ENCODE peak calls at places on chromosomes 5 and 9, in seven cellular contexts. One of them, this sample, is unnamed.

GRCh38 chr9:133135193-133135745 is 14.2 kb upstream of the RALGDS start:
- DNase-seq in ecto neural progenitor cell: no peak
- DNase-seq in Calu3: peak; percentile 89
- DNase-seq in activated CD8-positive, alpha-beta T cell treated with anti-CD3 and anti-CD28 coated beads, Interleukin-2, amount 10 ng/mL, durations not matched to agents 7 days and 5 days: peak; percentile 51
- DNase-seq in stimulated activated CD8-positive, alpha-beta memory T cell treated with anti-CD3 and anti-CD28 coated beads, Interleukin-4, amount 100 ng/mL, for 48 hours: peak; percentile 85
- DNase-seq in stimulated activated CD4-positive, alpha-beta T cell treated with anti-CD3 and anti-CD28 coated beads, Interleukin-15, amount 100 ng/mL, for 1 hour: peak; percentile 31
- DNase-seq in AML-193: no peak
- DNase-seq in this sample: peak; percentile 90

GRCh38 chr9:132412089-132412488 is 2.1 kb downstream of the CFAP77 start:
- DNase-seq in AML-193: peak; percentile 15
- DNase-seq in stimulated activated CD4-positive, alpha-beta T cell treated with anti-CD3 and anti-CD28 coated beads, Interleukin-15, amount 100 ng/mL, for 1 hour: no peak
- DNase-seq in stimulated activated CD8-positive, alpha-beta memory T cell treated with anti-CD3 and anti-CD28 coated beads, Interleukin-4, amount 100 ng/mL, for 48 hours: peak; percentile 44
- DNase-seq in ecto neural progenitor cell: peak; percentile 79
- DNase-seq in Calu3: peak; percentile 21
- DNase-seq in activated CD8-positive, alpha-beta T cell treated with anti-CD3 and anti-CD28 coated beads, Interleukin-2, amount 10 ng/mL, durations not matched to agents 7 days and 5 days: peak; percentile 51
- DNase-seq in this sample: peak; percentile 8

GRCh38 chr5:137836997-137837396 is 30.7 kb upstream of the MYOT start:
- DNase-seq in AML-193: no peak
- DNase-seq in activated CD8-positive, alpha-beta T cell treated with anti-CD3 and anti-CD28 coated beads, Interleukin-2, amount 10 ng/mL, durations not matched to agents 7 days and 5 days: no peak
- DNase-seq in stimulated activated CD4-positive, alpha-beta T cell treated with anti-CD3 and anti-CD28 coated beads, Interleukin-15, amount 100 ng/mL, for 1 hour: no peak
- DNase-seq in stimulated activated CD8-positive, alpha-beta memory T cell treated with anti-CD3 and anti-CD28 coated beads, Interleukin-4, amount 100 ng/mL, for 48 hours: no peak
- DNase-seq in ecto neural progenitor cell: no peak
- DNase-seq in Calu3: no peak
- DNase-seq in this sample: no peak

GRCh38 chr9:119487118-119487827 is 118.0 kb upstream of the BRINP1 start:
- DNase-seq in AML-193: no peak
- DNase-seq in Calu3: no peak
- DNase-seq in activated CD8-positive, alpha-beta T cell treated with anti-CD3 and anti-CD28 coated beads, Interleukin-2, amount 10 ng/mL, durations not matched to agents 7 days and 5 days: no peak
- DNase-seq in ecto neural progenitor cell: no peak
- DNase-seq in stimulated activated CD8-positive, alpha-beta memory T cell treated with anti-CD3 and anti-CD28 coated beads, Interleukin-4, amount 100 ng/mL, for 48 hours: no peak
- DNase-seq in stimulated activated CD4-positive, alpha-beta T cell treated with anti-CD3 and anti-CD28 coated beads, Interleukin-15, amount 100 ng/mL, for 1 hour: no peak
- DNase-seq in this sample: no peak

GRCh38 chr9:96029722-96030515 is 154.4 kb downstream of the ERCC6L2 start:
- DNase-seq in Calu3: no peak
- DNase-seq in ecto neural progenitor cell: no peak
- DNase-seq in activated CD8-positive, alpha-beta T cell treated with anti-CD3 and anti-CD28 coated beads, Interleukin-2, amount 10 ng/mL, durations not matched to agents 7 days and 5 days: no peak
- DNase-seq in stimulated activated CD4-positive, alpha-beta T cell treated with anti-CD3 and anti-CD28 coated beads, Interleukin-15, amount 100 ng/mL, for 1 hour: no peak
- DNase-seq in AML-193: no peak
- DNase-seq in stimulated activated CD8-positive, alpha-beta memory T cell treated with anti-CD3 and anti-CD28 coated beads, Interleukin-4, amount 100 ng/mL, for 48 hours: no peak
- DNase-seq in this sample: no peak

GRCh38 chr9:2704504-2704903 is 12.8 kb upstream of the KCNV2 start:
- DNase-seq in stimulated activated CD4-positive, alpha-beta T cell treated with anti-CD3 and anti-CD28 coated beads, Interleukin-15, amount 100 ng/mL, for 1 hour: no peak
- DNase-seq in Calu3: no peak
- DNase-seq in ecto neural progenitor cell: no peak
- DNase-seq in stimulated activated CD8-positive, alpha-beta memory T cell treated with anti-CD3 and anti-CD28 coated beads, Interleukin-4, amount 100 ng/mL, for 48 hours: no peak
- DNase-seq in AML-193: peak; percentile 92
- DNase-seq in activated CD8-positive, alpha-beta T cell treated with anti-CD3 and anti-CD28 coated beads, Interleukin-2, amount 10 ng/mL, durations not matched to agents 7 days and 5 days: no peak
- DNase-seq in this sample: no peak

GRCh38 chr5:114830114-114830513 is 339.6 kb downstream of the TRIM36 start:
- DNase-seq in ecto neural progenitor cell: peak; percentile 50
- DNase-seq in stimulated activated CD8-positive, alpha-beta memory T cell treated with anti-CD3 and anti-CD28 coated beads, Interleukin-4, amount 100 ng/mL, for 48 hours: no peak
- DNase-seq in AML-193: no peak
- DNase-seq in Calu3: no peak
- DNase-seq in activated CD8-positive, alpha-beta T cell treated with anti-CD3 and anti-CD28 coated beads, Interleukin-2, amount 10 ng/mL, durations not matched to agents 7 days and 5 days: no peak
- DNase-seq in stimulated activated CD4-positive, alpha-beta T cell treated with anti-CD3 and anti-CD28 coated beads, Interleukin-15, amount 100 ng/mL, for 1 hour: no peak
- DNase-seq in this sample: no peak

GRCh38 chr5:154375331-154376008 is 70.3 kb upstream of the SAP30L start:
- DNase-seq in stimulated activated CD8-positive, alpha-beta memory T cell treated with anti-CD3 and anti-CD28 coated beads, Interleukin-4, amount 100 ng/mL, for 48 hours: no peak
- DNase-seq in stimulated activated CD4-positive, alpha-beta T cell treated with anti-CD3 and anti-CD28 coated beads, Interleukin-15, amount 100 ng/mL, for 1 hour: no peak
- DNase-seq in Calu3: no peak
- DNase-seq in activated CD8-positive, alpha-beta T cell treated with anti-CD3 and anti-CD28 coated beads, Interleukin-2, amount 10 ng/mL, durations not matched to agents 7 days and 5 days: no peak
- DNase-seq in ecto neural progenitor cell: no peak
- DNase-seq in AML-193: no peak
- DNase-seq in this sample: no peak

GRCh38 chr9:93132287-93132927 is 1.6 kb downstream of the NINJ1 start:
- DNase-seq in activated CD8-positive, alpha-beta T cell treated with anti-CD3 and anti-CD28 coated beads, Interleukin-2, amount 10 ng/mL, durations not matched to agents 7 days and 5 days: no peak
- DNase-seq in AML-193: no peak
- DNase-seq in ecto neural progenitor cell: peak; percentile 42
- DNase-seq in stimulated activated CD4-positive, alpha-beta T cell treated with anti-CD3 and anti-CD28 coated beads, Interleukin-15, amount 100 ng/mL, for 1 hour: no peak
- DNase-seq in stimulated activated CD8-positive, alpha-beta memory T cell treated with anti-CD3 and anti-CD28 coated beads, Interleukin-4, amount 100 ng/mL, for 48 hours: no peak
- DNase-seq in Calu3: no peak
- DNase-seq in this sample: no peak

GRCh38 chr5:79774171-79774854 is 84.7 kb downstream of the CMYA5 start:
- DNase-seq in Calu3: peak; percentile 75
- DNase-seq in stimulated activated CD4-positive, alpha-beta T cell treated with anti-CD3 and anti-CD28 coated beads, Interleukin-15, amount 100 ng/mL, for 1 hour: no peak
- DNase-seq in AML-193: no peak
- DNase-seq in stimulated activated CD8-positive, alpha-beta memory T cell treated with anti-CD3 and anti-CD28 coated beads, Interleukin-4, amount 100 ng/mL, for 48 hours: no peak
- DNase-seq in activated CD8-positive, alpha-beta T cell treated with anti-CD3 and anti-CD28 coated beads, Interleukin-2, amount 10 ng/mL, durations not matched to agents 7 days and 5 days: peak; percentile 44
- DNase-seq in ecto neural progenitor cell: peak; percentile 66
- DNase-seq in this sample: peak; percentile 41

GRCh38 chr5:123035950-123036390 is 555 bp downstream of the PPIC start:
- DNase-seq in stimulated activated CD4-positive, alpha-beta T cell treated with anti-CD3 and anti-CD28 coated beads, Interleukin-15, amount 100 ng/mL, for 1 hour: no peak
- DNase-seq in AML-193: no peak
- DNase-seq in ecto neural progenitor cell: peak; percentile 79
- DNase-seq in stimulated activated CD8-positive, alpha-beta memory T cell treated with anti-CD3 and anti-CD28 coated beads, Interleukin-4, amount 100 ng/mL, for 48 hours: peak; percentile 25
- DNase-seq in Calu3: peak; percentile 57
- DNase-seq in activated CD8-positive, alpha-beta T cell treated with anti-CD3 and anti-CD28 coated beads, Interleukin-2, amount 10 ng/mL, durations not matched to agents 7 days and 5 days: no peak
- DNase-seq in this sample: peak; percentile 2

GRCh38 chr9:77464591-77465125 is 183.5 kb downstream of the GNA14 start:
- DNase-seq in activated CD8-positive, alpha-beta T cell treated with anti-CD3 and anti-CD28 coated beads, Interleukin-2, amount 10 ng/mL, durations not matched to agents 7 days and 5 days: no peak
- DNase-seq in ecto neural progenitor cell: no peak
- DNase-seq in stimulated activated CD8-positive, alpha-beta memory T cell treated with anti-CD3 and anti-CD28 coated beads, Interleukin-4, amount 100 ng/mL, for 48 hours: no peak
- DNase-seq in Calu3: no peak
- DNase-seq in AML-193: no peak
- DNase-seq in stimulated activated CD4-positive, alpha-beta T cell treated with anti-CD3 and anti-CD28 coated beads, Interleukin-15, amount 100 ng/mL, for 1 hour: no peak
- DNase-seq in this sample: no peak

GRCh38 chr9:80175286-80175906 is 603.6 kb downstream of the TLE4 start:
- DNase-seq in stimulated activated CD4-positive, alpha-beta T cell treated with anti-CD3 and anti-CD28 coated beads, Interleukin-15, amount 100 ng/mL, for 1 hour: no peak
- DNase-seq in ecto neural progenitor cell: no peak
- DNase-seq in AML-193: peak; percentile 10
- DNase-seq in stimulated activated CD8-positive, alpha-beta memory T cell treated with anti-CD3 and anti-CD28 coated beads, Interleukin-4, amount 100 ng/mL, for 48 hours: peak; percentile 27
- DNase-seq in activated CD8-positive, alpha-beta T cell treated with anti-CD3 and anti-CD28 coated beads, Interleukin-2, amount 10 ng/mL, durations not matched to agents 7 days and 5 days: peak; percentile 33
- DNase-seq in Calu3: peak; percentile 14
- DNase-seq in this sample: peak; percentile 7

GRCh38 chr9:137280478-137281344 is 3.2 kb downstream of the TOR4A start:
- DNase-seq in activated CD8-positive, alpha-beta T cell treated with anti-CD3 and anti-CD28 coated beads, Interleukin-2, amount 10 ng/mL, durations not matched to agents 7 days and 5 days: no peak
- DNase-seq in stimulated activated CD4-positive, alpha-beta T cell treated with anti-CD3 and anti-CD28 coated beads, Interleukin-15, amount 100 ng/mL, for 1 hour: no peak
- DNase-seq in Calu3: no peak
- DNase-seq in AML-193: no peak
- DNase-seq in stimulated activated CD8-positive, alpha-beta memory T cell treated with anti-CD3 and anti-CD28 coated beads, Interleukin-4, amount 100 ng/mL, for 48 hours: no peak
- DNase-seq in ecto neural progenitor cell: peak; percentile 78
- DNase-seq in this sample: no peak

GRCh38 chr5:33997331-33997983 is 10.4 kb downstream of the AMACR start:
- DNase-seq in activated CD8-positive, alpha-beta T cell treated with anti-CD3 and anti-CD28 coated beads, Interleukin-2, amount 10 ng/mL, durations not matched to agents 7 days and 5 days: peak; percentile 55
- DNase-seq in stimulated activated CD4-positive, alpha-beta T cell treated with anti-CD3 and anti-CD28 coated beads, Interleukin-15, amount 100 ng/mL, for 1 hour: no peak
- DNase-seq in Calu3: peak; percentile 49
- DNase-seq in ecto neural progenitor cell: no peak
- DNase-seq in stimulated activated CD8-positive, alpha-beta memory T cell treated with anti-CD3 and anti-CD28 coated beads, Interleukin-4, amount 100 ng/mL, for 48 hours: no peak
- DNase-seq in AML-193: peak; percentile 74
- DNase-seq in this sample: peak; percentile 19

GRCh38 chr9:108382267-108382666 is 473.5 kb downstream of the ACTL7B start:
- DNase-seq in stimulated activated CD8-positive, alpha-beta memory T cell treated with anti-CD3 and anti-CD28 coated beads, Interleukin-4, amount 100 ng/mL, for 48 hours: no peak
- DNase-seq in stimulated activated CD4-positive, alpha-beta T cell treated with anti-CD3 and anti-CD28 coated beads, Interleukin-15, amount 100 ng/mL, for 1 hour: no peak
- DNase-seq in ecto neural progenitor cell: no peak
- DNase-seq in Calu3: no peak
- DNase-seq in activated CD8-positive, alpha-beta T cell treated with anti-CD3 and anti-CD28 coated beads, Interleukin-2, amount 10 ng/mL, durations not matched to agents 7 days and 5 days: no peak
- DNase-seq in AML-193: no peak
- DNase-seq in this sample: no peak

GRCh38 chr5:33788922-33789321 is 102.9 kb downstream of the ADAMTS12 start:
- DNase-seq in stimulated activated CD4-positive, alpha-beta T cell treated with anti-CD3 and anti-CD28 coated beads, Interleukin-15, amount 100 ng/mL, for 1 hour: no peak
- DNase-seq in activated CD8-positive, alpha-beta T cell treated with anti-CD3 and anti-CD28 coated beads, Interleukin-2, amount 10 ng/mL, durations not matched to agents 7 days and 5 days: no peak
- DNase-seq in stimulated activated CD8-positive, alpha-beta memory T cell treated with anti-CD3 and anti-CD28 coated beads, Interleukin-4, amount 100 ng/mL, for 48 hours: no peak
- DNase-seq in AML-193: no peak
- DNase-seq in Calu3: no peak
- DNase-seq in ecto neural progenitor cell: no peak
- DNase-seq in this sample: no peak

GRCh38 chr9:118473527-118473926 is 769.3 kb downstream of the TLR4 start:
- DNase-seq in stimulated activated CD4-positive, alpha-beta T cell treated with anti-CD3 and anti-CD28 coated beads, Interleukin-15, amount 100 ng/mL, for 1 hour: no peak
- DNase-seq in ecto neural progenitor cell: no peak
- DNase-seq in AML-193: no peak
- DNase-seq in stimulated activated CD8-positive, alpha-beta memory T cell treated with anti-CD3 and anti-CD28 coated beads, Interleukin-4, amount 100 ng/mL, for 48 hours: no peak
- DNase-seq in activated CD8-positive, alpha-beta T cell treated with anti-CD3 and anti-CD28 coated beads, Interleukin-2, amount 10 ng/mL, durations not matched to agents 7 days and 5 days: no peak
- DNase-seq in Calu3: no peak
- DNase-seq in this sample: no peak

GRCh38 chr9:82540175-82540574 is 522.8 kb downstream of the RASEF start:
- DNase-seq in activated CD8-positive, alpha-beta T cell treated with anti-CD3 and anti-CD28 coated beads, Interleukin-2, amount 10 ng/mL, durations not matched to agents 7 days and 5 days: no peak
- DNase-seq in stimulated activated CD8-positive, alpha-beta memory T cell treated with anti-CD3 and anti-CD28 coated beads, Interleukin-4, amount 100 ng/mL, for 48 hours: no peak
- DNase-seq in Calu3: no peak
- DNase-seq in AML-193: no peak
- DNase-seq in stimulated activated CD4-positive, alpha-beta T cell treated with anti-CD3 and anti-CD28 coated beads, Interleukin-15, amount 100 ng/mL, for 1 hour: no peak
- DNase-seq in ecto neural progenitor cell: no peak
- DNase-seq in this sample: no peak

GRCh38 chr9:121121582-121122087 is 46.9 kb downstream of the CNTRL start:
- DNase-seq in Calu3: peak; percentile 92
- DNase-seq in activated CD8-positive, alpha-beta T cell treated with anti-CD3 and anti-CD28 coated beads, Interleukin-2, amount 10 ng/mL, durations not matched to agents 7 days and 5 days: peak; percentile 99
- DNase-seq in ecto neural progenitor cell: peak; percentile 95
- DNase-seq in stimulated activated CD4-positive, alpha-beta T cell treated with anti-CD3 and anti-CD28 coated beads, Interleukin-15, amount 100 ng/mL, for 1 hour: peak; percentile 89
- DNase-seq in stimulated activated CD8-positive, alpha-beta memory T cell treated with anti-CD3 and anti-CD28 coated beads, Interleukin-4, amount 100 ng/mL, for 48 hours: peak; percentile 97
- DNase-seq in AML-193: peak; percentile 97
- DNase-seq in this sample: peak; percentile 90

GRCh38 chr5:124651663-124652513 is 94.6 kb downstream of the ZNF608 start:
- DNase-seq in stimulated activated CD4-positive, alpha-beta T cell treated with anti-CD3 and anti-CD28 coated beads, Interleukin-15, amount 100 ng/mL, for 1 hour: no peak
- DNase-seq in ecto neural progenitor cell: peak; percentile 90
- DNase-seq in Calu3: peak; percentile 86
- DNase-seq in stimulated activated CD8-positive, alpha-beta memory T cell treated with anti-CD3 and anti-CD28 coated beads, Interleukin-4, amount 100 ng/mL, for 48 hours: peak; percentile 48
- DNase-seq in AML-193: no peak
- DNase-seq in activated CD8-positive, alpha-beta T cell treated with anti-CD3 and anti-CD28 coated beads, Interleukin-2, amount 10 ng/mL, durations not matched to agents 7 days and 5 days: peak; percentile 41
- DNase-seq in this sample: no peak

GRCh38 chr5:180323929-180324632 is 29.1 kb downstream of the GFPT2 start:
- DNase-seq in Calu3: no peak
- DNase-seq in activated CD8-positive, alpha-beta T cell treated with anti-CD3 and anti-CD28 coated beads, Interleukin-2, amount 10 ng/mL, durations not matched to agents 7 days and 5 days: no peak
- DNase-seq in ecto neural progenitor cell: no peak
- DNase-seq in stimulated activated CD8-positive, alpha-beta memory T cell treated with anti-CD3 and anti-CD28 coated beads, Interleukin-4, amount 100 ng/mL, for 48 hours: no peak
- DNase-seq in stimulated activated CD4-positive, alpha-beta T cell treated with anti-CD3 and anti-CD28 coated beads, Interleukin-15, amount 100 ng/mL, for 1 hour: no peak
- DNase-seq in AML-193: no peak
- DNase-seq in this sample: no peak

GRCh38 chr9:76472925-76473324 is 13.9 kb downstream of the GCNT1 start:
- DNase-seq in ecto neural progenitor cell: no peak
- DNase-seq in stimulated activated CD8-positive, alpha-beta memory T cell treated with anti-CD3 and anti-CD28 coated beads, Interleukin-4, amount 100 ng/mL, for 48 hours: no peak
- DNase-seq in stimulated activated CD4-positive, alpha-beta T cell treated with anti-CD3 and anti-CD28 coated beads, Interleukin-15, amount 100 ng/mL, for 1 hour: no peak
- DNase-seq in AML-193: no peak
- DNase-seq in Calu3: no peak
- DNase-seq in activated CD8-positive, alpha-beta T cell treated with anti-CD3 and anti-CD28 coated beads, Interleukin-2, amount 10 ng/mL, durations not matched to agents 7 days and 5 days: no peak
- DNase-seq in this sample: no peak

GRCh38 chr9:127049044-127049443 is 73.4 kb downstream of the ANGPTL2 start:
- DNase-seq in ecto neural progenitor cell: no peak
- DNase-seq in Calu3: peak; percentile 33
- DNase-seq in stimulated activated CD8-positive, alpha-beta memory T cell treated with anti-CD3 and anti-CD28 coated beads, Interleukin-4, amount 100 ng/mL, for 48 hours: peak; percentile 32
- DNase-seq in AML-193: peak; percentile 65
- DNase-seq in activated CD8-positive, alpha-beta T cell treated with anti-CD3 and anti-CD28 coated beads, Interleukin-2, amount 10 ng/mL, durations not matched to agents 7 days and 5 days: peak; percentile 48
- DNase-seq in stimulated activated CD4-positive, alpha-beta T cell treated with anti-CD3 and anti-CD28 coated beads, Interleukin-15, amount 100 ng/mL, for 1 hour: no peak
- DNase-seq in this sample: no peak

GRCh38 chr9:95502248-95502647 is 14.5 kb downstream of the PTCH1 start:
- DNase-seq in ecto neural progenitor cell: no peak
- DNase-seq in stimulated activated CD4-positive, alpha-beta T cell treated with anti-CD3 and anti-CD28 coated beads, Interleukin-15, amount 100 ng/mL, for 1 hour: no peak
- DNase-seq in stimulated activated CD8-positive, alpha-beta memory T cell treated with anti-CD3 and anti-CD28 coated beads, Interleukin-4, amount 100 ng/mL, for 48 hours: no peak
- DNase-seq in Calu3: no peak
- DNase-seq in AML-193: no peak
- DNase-seq in activated CD8-positive, alpha-beta T cell treated with anti-CD3 and anti-CD28 coated beads, Interleukin-2, amount 10 ng/mL, durations not matched to agents 7 days and 5 days: no peak
- DNase-seq in this sample: no peak

GRCh38 chr5:14676320-14676719 is 11.8 kb downstream of the OTULIN start:
- DNase-seq in activated CD8-positive, alpha-beta T cell treated with anti-CD3 and anti-CD28 coated beads, Interleukin-2, amount 10 ng/mL, durations not matched to agents 7 days and 5 days: peak; percentile 56
- DNase-seq in AML-193: peak; percentile 49
- DNase-seq in Calu3: peak; percentile 39
- DNase-seq in stimulated activated CD4-positive, alpha-beta T cell treated with anti-CD3 and anti-CD28 coated beads, Interleukin-15, amount 100 ng/mL, for 1 hour: no peak
- DNase-seq in stimulated activated CD8-positive, alpha-beta memory T cell treated with anti-CD3 and anti-CD28 coated beads, Interleukin-4, amount 100 ng/mL, for 48 hours: peak; percentile 63
- DNase-seq in ecto neural progenitor cell: no peak
- DNase-seq in this sample: no peak

GRCh38 chr5:17990168-17990567 is 355.9 kb downstream of the TAF11L14 start:
- DNase-seq in stimulated activated CD4-positive, alpha-beta T cell treated with anti-CD3 and anti-CD28 coated beads, Interleukin-15, amount 100 ng/mL, for 1 hour: no peak
- DNase-seq in ecto neural progenitor cell: no peak
- DNase-seq in Calu3: no peak
- DNase-seq in AML-193: no peak
- DNase-seq in stimulated activated CD8-positive, alpha-beta memory T cell treated with anti-CD3 and anti-CD28 coated beads, Interleukin-4, amount 100 ng/mL, for 48 hours: no peak
- DNase-seq in activated CD8-positive, alpha-beta T cell treated with anti-CD3 and anti-CD28 coated beads, Interleukin-2, amount 10 ng/mL, durations not matched to agents 7 days and 5 days: no peak
- DNase-seq in this sample: no peak